ENCODE peak calls at places on chromosomes 2 and 18, in five cellular contexts. L, I, P, N and K are unnamed samples. For H3K9me3, the result is how much of the 10 kb centered on the place peaks cover.

GRCh38 chr2:217887841-217888665 is 114.7 kb downstream of the TNS1 start:
- DNase-seq in L (peak), I (no peak), P (no peak), N (no peak), K (peak)

GRCh38 chr18:54532222-54532621 is 58.8 kb upstream of the DYNAP start:
- DNase-seq in L (no peak), I (no peak), P (no peak), N (no peak), K (no peak)

GRCh38 chr18:26425148-26425531 is 123.2 kb downstream of the KCTD1 start:
- DNase-seq in L (peak), I (no peak), P (no peak), N (no peak), K (peak)

GRCh38 chr2:181046833-181047232 is 66.4 kb downstream of the UBE2E3 start:
- DNase-seq in L (no peak), I (no peak), P (no peak), N (no peak), K (no peak)

GRCh38 chr18:61957801-61958516 is 65.2 kb upstream of the RNF152 start:
- DNase-seq in L (peak), I (no peak), P (no peak), N (no peak), K (peak)

GRCh38 chr2:64524604-64525322 is 635 bp downstream of the AFTPH start:
- DNase-seq in L (peak), I (peak), P (peak), N (peak), K (no peak)

GRCh38 chr2:20551231-20551944 is 99.5 kb downstream of the HS1BP3 start:
- DNase-seq in L (no peak), I (peak), P (no peak), N (no peak), K (no peak)

GRCh38 chr2:171036532-171036931 is 107.5 kb downstream of the GORASP2 start:
- DNase-seq in L (no peak), I (no peak), P (no peak), N (no peak), K (no peak)

GRCh38 chr2:47964722-47965434 is 58.6 kb upstream of the FBXO11 start:
- DNase-seq in L (no peak), I (no peak), P (no peak), N (no peak), K (no peak)

GRCh38 chr2:105143467-105144127 is 97.9 kb upstream of the GPR45 start:
- DNase-seq in L (no peak), I (no peak), P (no peak), N (peak), K (peak)

GRCh38 chr2:134119117-134119671 is 134.7 kb upstream of the MGAT5 start:
- DNase-seq in L (no peak), I (no peak), P (no peak), N (no peak), K (no peak)

GRCh38 chr18:72235422-72235821 is 308.7 kb downstream of the CBLN2 start:
- DNase-seq in L (no peak), I (no peak), P (no peak), N (peak), K (no peak)

GRCh38 chr2:168566974-168567650 is 111.0 kb downstream of the CERS6 start:
- DNase-seq in L (no peak), I (no peak), P (no peak), N (no peak), K (peak)

GRCh38 chr2:191666733-191667132 is 11.2 kb upstream of the NABP1 start:
- DNase-seq in L (peak), I (no peak), P (no peak), N (no peak), K (no peak)

GRCh38 chr2:60484080-60484737 is 69.2 kb downstream of the BCL11A start:
- DNase-seq in L (peak), I (no peak), P (no peak), N (peak), K (peak)

GRCh38 chr2:241159116-241159515 is 8.8 kb downstream of the PPP1R7 start:
- DNase-seq in L (no peak), I (no peak), P (no peak), N (no peak), K (no peak)

GRCh38 chr2:241157841-241158545 is 7.7 kb downstream of the PPP1R7 start:
- DNase-seq in L (peak), I (no peak), P (no peak), N (no peak), K (no peak)

GRCh38 chr2:241160318-241160717 is 10.1 kb downstream of the PPP1R7 start:
- DNase-seq in L (no peak), I (no peak), P (no peak), N (no peak), K (no peak)

GRCh38 chr2:241156997-241157441 is 6.8 kb downstream of the PPP1R7 start:
- DNase-seq in L (no peak), I (no peak), P (no peak), N (no peak), K (no peak)

DNA sequence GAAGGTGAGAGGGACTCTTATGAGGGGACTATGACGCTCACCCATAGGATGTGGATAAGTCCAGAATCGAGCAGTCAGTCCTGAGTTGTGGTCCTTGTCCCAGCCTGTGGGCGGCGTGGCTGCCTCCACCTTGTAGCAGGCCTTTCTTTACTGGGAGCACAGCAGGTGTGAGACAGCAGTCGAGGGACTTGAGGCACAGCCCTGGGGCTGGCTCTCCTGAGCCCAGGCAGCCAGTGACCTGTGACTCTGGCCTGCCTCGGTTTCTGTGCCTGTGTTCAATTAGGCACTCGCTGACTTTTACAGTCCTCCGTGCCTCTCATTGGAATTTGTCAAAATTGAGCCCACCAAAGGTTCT is 8.3 kb downstream of the PPP1R7 start:
- DNase-seq in L (no peak), I (no peak), P (no peak), N (no peak), K (no peak)
- H3K4me3 ChIP-seq in L (no peak), I (no peak), P (no peak), N (no peak), K (no peak)

GRCh38 chr18:65359479-65359878 is 391.3 kb upstream of the CDH7 start:
- DNase-seq in L (no peak), I (no peak), P (no peak), N (no peak), K (peak)

GRCh38 chr18:65363911-65364632 is 386.7 kb upstream of the CDH7 start:
- DNase-seq in L (no peak), I (no peak), P (no peak), N (no peak), K (no peak)

GRCh38 chr18:65365245-65365955 is 385.4 kb upstream of the CDH7 start:
- DNase-seq in L (no peak), I (no peak), P (no peak), N (no peak), K (no peak)

DNA sequence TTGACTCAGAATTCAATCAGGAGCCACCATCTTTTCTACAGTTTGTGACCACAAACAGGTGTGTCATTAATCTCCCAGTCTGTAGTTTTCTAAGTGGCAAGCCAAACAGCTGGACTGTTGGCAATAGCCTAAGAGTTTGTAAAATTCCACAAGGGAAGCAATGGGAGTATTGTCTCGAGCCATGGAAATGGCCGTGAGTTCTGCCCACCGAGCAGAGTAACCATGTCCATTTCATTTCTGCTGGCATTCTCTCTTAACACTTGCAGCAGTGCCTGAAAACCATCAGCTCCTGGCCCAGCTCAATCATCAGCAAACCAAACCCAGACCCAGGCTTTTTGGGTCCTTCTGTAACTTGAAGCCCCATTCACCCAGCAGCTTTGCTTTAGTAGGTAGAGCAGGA is 387.8 kb upstream of the CDH7 start:
- DNase-seq in L (no peak), I (no peak), P (no peak), N (no peak), K (no peak)
- H3K9me3 ChIP-seq in L (under half), I (under half), P (under half), N (under half), K (under half)

DNA sequence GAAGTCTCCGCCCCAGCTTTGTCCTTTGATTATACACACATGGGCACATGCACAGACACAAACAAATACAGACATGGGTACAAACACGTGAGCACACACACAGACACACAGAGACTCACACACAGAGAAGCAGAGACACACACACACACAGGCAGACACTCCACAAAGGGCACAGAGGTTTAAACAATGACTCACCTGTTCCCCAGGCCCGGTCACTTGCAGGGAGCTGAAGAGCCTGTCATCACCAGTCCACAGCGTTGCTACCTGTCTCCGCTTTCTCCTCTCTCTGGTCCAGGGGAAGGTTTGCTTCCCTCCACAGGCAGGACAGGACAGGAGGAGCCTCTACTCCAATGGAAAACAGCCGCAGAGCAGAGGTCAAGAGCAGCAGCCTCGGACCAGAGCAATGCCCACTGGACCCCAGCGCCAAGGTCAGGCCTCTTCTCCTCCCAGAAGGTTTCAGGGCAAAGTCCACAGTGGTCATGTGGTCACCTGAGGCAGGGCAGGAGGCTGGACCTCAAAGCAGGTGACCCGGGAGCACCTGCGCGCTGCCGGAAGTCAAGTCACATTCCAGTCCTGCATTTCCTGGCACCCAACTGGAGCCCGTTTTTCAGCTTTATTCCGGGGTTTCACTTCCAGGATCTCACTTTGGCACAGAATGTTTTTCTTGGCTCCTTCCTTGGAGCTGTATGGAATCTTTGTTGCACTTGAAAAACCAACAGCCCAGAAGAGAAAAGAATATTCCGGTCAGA is at the start of gene RAB17:
- DNase-seq in L (peak), I (peak), P (no peak), N (no peak), K (peak)
- H3K4me3 ChIP-seq in L (no peak), I (peak), P (no peak), N (no peak), K (no peak)

DNA sequence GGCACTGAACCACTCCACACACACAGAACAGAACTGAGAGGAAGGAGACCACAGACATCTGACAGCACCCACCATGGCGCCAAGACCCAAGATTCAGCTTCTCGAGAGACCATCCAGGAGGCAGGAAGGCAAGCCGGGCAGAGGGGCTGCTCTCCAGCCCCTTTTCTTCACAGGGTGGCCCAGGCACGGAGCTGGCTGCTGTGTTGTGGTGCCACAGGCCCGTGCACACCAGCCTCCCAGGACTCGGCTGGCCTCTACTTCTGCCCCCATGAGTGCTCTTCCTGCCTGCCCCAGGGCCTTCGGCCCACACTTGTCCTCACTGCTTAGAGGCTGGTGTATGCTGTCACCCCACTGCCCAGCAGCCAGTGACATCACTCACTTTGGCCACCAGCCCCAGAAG is 547.6 kb upstream of the RAB6C start:
- DNase-seq in L (no peak), I (no peak), P (no peak), N (no peak), K (no peak)
- H3K9me3 ChIP-seq in L (under half), I (under half), P (under half), N (under half), K (under half)

DNA sequence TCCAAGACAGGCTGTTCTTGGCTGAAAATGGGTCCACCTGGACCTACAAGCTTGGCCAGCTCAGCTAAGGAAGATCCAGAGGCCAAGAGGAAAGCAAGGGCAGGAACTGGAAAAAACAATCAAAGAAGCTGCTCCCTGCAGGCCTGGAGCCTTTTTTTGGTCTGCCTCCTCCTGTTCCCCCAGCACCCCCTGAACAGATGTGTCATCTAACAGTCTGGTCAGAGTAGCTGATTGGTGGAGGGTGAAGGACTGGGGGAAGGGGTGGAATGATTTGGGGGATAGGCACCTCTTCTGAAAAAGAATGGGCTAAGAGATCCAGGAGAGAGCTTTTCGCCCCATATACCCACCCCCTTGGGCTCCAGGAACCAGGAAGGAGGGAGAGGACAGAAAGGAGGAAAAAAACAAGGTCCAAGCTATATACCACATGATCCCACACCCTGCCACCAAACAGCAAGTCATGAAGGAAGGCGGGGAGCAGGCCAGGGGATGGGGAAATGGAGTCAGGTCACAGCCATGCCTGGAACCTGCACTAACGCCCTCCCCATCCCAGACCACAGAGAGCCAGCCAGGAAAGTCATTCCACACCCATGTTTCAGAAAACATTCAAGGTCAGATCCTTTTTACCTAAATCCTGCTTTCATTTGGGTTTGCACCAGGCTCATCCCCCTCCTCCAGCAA is 2.0 kb downstream of the RAB11FIP5 start:
- DNase-seq in L (peak), I (no peak), P (no peak), N (no peak), K (no peak)
- H3K4me3 ChIP-seq in L (peak), I (peak), P (no peak), N (no peak), K (no peak)

DNA sequence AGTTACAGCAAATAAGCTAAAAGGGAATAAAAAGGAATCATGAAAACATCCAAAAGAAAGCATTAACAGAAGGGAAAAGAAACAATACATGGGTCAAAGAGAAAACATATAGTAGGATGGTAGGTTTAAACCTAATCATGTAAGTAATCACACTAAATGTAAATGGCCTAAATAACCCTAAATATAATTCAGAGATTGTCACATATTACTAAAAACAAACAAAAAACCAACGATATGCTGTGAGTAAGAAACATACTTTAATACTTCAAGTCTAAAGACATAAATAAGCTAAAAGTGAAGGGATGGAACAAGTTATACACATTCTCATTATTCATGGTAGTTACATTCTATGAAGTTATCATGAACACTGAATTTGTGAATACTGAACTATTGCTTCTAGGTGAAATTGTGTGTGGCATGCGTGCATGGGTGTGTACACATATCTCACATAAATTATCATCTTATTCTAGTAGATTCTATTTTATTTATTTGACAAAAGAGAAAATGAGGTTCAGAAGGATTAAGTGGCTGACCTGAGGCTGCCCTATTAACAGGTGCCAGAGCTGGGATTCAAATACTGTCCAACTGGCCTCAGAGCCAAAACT is 170.9 kb downstream of the SEPTIN10 start:
- DNase-seq in L (no peak), I (no peak), P (no peak), N (no peak), K (no peak)
- H3K9me3 ChIP-seq in L (under half), I (under half), P (under half), N (under half), K (under half)

DNA sequence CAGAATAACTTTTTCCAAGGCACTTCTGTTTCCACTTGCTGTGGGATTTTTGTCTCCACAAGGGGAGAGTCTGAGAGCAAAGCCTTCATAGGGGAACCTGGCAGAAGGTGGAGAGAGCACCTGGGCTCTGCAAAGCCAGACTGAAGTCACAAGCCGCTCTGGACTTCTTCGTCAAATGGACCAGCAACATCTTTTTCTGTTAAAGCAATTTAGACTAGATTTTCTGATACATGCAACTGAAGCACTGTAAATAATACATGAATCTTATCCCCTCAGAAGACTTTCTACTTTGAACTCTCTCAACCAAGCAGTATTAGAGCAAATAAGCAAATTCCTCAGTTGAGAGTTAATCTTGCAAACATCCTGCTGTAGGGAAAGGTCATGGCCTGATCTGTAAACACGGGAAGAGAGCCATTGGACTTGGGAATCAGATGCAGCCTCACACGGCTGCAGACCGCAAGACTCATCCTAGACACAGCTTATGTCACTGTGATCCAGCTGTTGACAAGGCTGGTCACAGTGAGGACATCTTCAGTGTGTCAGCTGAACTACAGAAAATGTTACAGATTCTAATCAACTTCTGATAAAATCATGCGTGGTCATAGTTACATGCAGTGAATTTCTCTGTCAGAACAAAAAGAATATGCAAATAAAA is 3.2 kb downstream of the SH3YL1 start:
- DNase-seq in L (peak), I (no peak), P (no peak), N (no peak), K (no peak)
- H3K4me3 ChIP-seq in L (no peak), I (no peak), P (no peak), N (no peak), K (no peak)

GRCh38 chr2:196652869-196653268 is 13.4 kb downstream of the CCDC150 start:
- DNase-seq in L (no peak), I (no peak), P (no peak), N (no peak), K (no peak)
- H3K9me3 ChIP-seq in L (under half), I (under half), P (under half), N (under half), K (under half)

DNA sequence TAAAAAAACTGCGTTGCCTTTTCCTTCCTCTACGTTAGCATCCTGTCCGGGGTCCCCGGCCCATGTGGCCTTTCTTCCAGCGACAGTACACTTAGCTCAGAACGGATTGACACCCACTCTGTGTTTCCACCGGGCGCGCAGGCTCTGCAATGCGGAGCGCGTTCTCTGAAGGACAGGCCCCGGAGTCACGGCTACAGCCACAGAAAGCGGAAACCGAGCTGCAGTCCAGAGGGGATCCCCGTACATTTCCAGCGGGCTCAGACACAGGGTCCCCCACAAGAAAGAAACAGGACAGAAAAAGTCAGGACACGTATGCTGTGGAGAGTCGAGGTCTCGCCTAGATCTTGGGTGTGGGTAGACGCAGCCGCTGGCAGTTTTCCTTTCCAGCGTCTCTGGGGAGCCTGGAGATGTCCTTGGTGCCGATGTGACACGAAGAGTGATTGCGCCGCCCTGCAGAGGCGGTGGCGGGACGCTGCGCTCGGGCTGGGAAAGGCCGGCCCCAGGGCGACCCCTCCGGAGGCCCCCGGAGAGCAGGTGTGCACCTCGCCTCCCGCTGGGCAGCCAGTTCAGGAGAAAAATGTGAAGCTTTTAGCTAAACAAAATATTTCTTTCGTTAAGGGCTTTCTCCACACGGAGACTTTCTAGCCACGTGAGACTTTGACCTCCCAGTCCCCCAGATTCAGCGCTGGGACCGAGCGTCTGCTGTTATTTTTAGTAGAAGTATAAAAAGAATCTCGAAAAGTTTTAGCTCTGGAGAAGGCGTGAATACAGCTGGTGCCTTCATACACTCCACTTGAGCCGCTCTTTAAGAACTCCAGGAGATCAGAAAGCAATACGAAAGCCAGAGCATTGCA is 1.3 kb upstream of the ACKR3 start:
- DNase-seq in L (no peak), I (peak), P (no peak), N (peak), K (peak)
- H3K4me3 ChIP-seq in L (no peak), I (peak), P (no peak), N (peak), K (peak)